ENCODE peak calls at places on chromosomes 5 and 9, in six cellular contexts. Z is activated naive CD8-positive, alpha-beta T cell treated with anti-CD3 and anti-CD28 coated beads for 36 hours; T is activated effector memory CD4-positive, alpha-beta T cell treated with anti-CD3 and anti-CD28 coated beads, Interleukin-2, amount 50 U/mL, for 16 hours; U is activated T-helper 9 cell treated with anti-CD3 and anti-CD28 coated beads, Interleukin-2, amount 50 U/mL, for 16 hours; K is stimulated activated CD4-positive, alpha-beta T cell treated with anti-CD3 and anti-CD28 coated beads, Interleukin-2, amount 100 ng/mL, for 24 hours; H is stimulated activated CD8-positive, alpha-beta memory T cell treated with anti-CD3 and anti-CD28 coated beads, Interleukin-4, amount 100 ng/mL, for 1 hour. R is an unnamed sample.
A peak's percentile ranks its signal among the peaks of the same experiment; 100 is the strongest.

GRCh38 chr9:93301911-93302525 is 118.1 kb downstream of the WNK2 start:
- DNase-seq in H (no peak), K (no peak), U (no peak), T (peak; percentile 60), Z (no peak), R (peak; percentile 53)

GRCh38 chr5:180636016-180636402 is 13.4 kb downstream of the FLT4 start:
- DNase-seq in Z (no peak), U (no peak), K (no peak), H (no peak), T (no peak), R (no peak)

GRCh38 chr9:3497406-3497805 is 28.4 kb downstream of the RFX3 start:
- DNase-seq in H (no peak), T (no peak), K (no peak), U (no peak), Z (no peak), R (no peak)

GRCh38 chr5:104472811-104473210 is 910.2 kb upstream of the NUDT12 start:
- DNase-seq in Z (no peak), T (no peak), H (no peak), U (no peak), K (no peak), R (no peak)

GRCh38 chr5:97002983-97003382 is 67.1 kb downstream of the LNPEP start:
- DNase-seq in K (no peak), Z (no peak), T (no peak), U (no peak), H (no peak), R (no peak)

GRCh38 chr5:159660401-159660800 is 255.9 kb upstream of the ADRA1B start:
- DNase-seq in T (no peak), U (no peak), H (no peak), K (no peak), Z (no peak), R (no peak)

GRCh38 chr5:125117556-125117955 is 371.1 kb upstream of the ZNF608 start:
- DNase-seq in Z (no peak), K (no peak), H (no peak), T (no peak), U (no peak), R (no peak)

GRCh38 chr5:174313615-174314014 is 268.1 kb downstream of the NSG2 start:
- DNase-seq in T (peak; percentile 17), U (no peak), H (no peak), K (no peak), Z (no peak), R (no peak)

GRCh38 chr9:120308495-120308894 is 271.5 kb downstream of the CDK5RAP2 start:
- DNase-seq in K (no peak), Z (no peak), T (no peak), U (no peak), H (no peak), R (peak; percentile 16)

GRCh38 chr9:108478431-108478837 is 377.4 kb downstream of the ACTL7B start:
- DNase-seq in K (no peak), Z (no peak), T (no peak), U (no peak), H (no peak), R (peak; percentile 2)

GRCh38 chr5:6442333-6442732 is 6.3 kb upstream of the UBE2QL1 start:
- DNase-seq in H (no peak), Z (no peak), K (no peak), U (no peak), T (no peak), R (no peak)

GRCh38 chr9:72542917-72543316 is 21.5 kb downstream of the TMC1 start:
- DNase-seq in U (no peak), K (no peak), Z (no peak), H (no peak), T (no peak), R (no peak)

GRCh38 chr5:57176350-57176857 is 2.5 kb downstream of the GPBP1 start:
- DNase-seq in T (no peak), Z (no peak), K (no peak), U (no peak), H (no peak), R (no peak)

GRCh38 chr9:137439158-137439714 is 1.9 kb downstream of the ENTPD8 start:
- DNase-seq in H (no peak), U (no peak), K (no peak), T (no peak), Z (no peak), R (no peak)

GRCh38 chr9:107487521-107488399 is 1.8 kb downstream of the KLF4 start:
- DNase-seq in T (peak; percentile 64), K (peak; percentile 52), Z (peak; percentile 38), H (no peak), U (no peak), R (no peak)

GRCh38 chr9:104968025-104968982 is 40.3 kb upstream of the ABCA1 start:
- DNase-seq in K (peak; percentile 90), U (peak; percentile 77), Z (peak; percentile 87), T (peak; percentile 95), H (peak; percentile 62), R (peak; percentile 88)

GRCh38 chr5:17497446-17497845 is 585 bp upstream of the TAF11L2 start:
- DNase-seq in U (no peak), H (no peak), T (no peak), Z (no peak), K (no peak), R (no peak)

GRCh38 chr5:81838307-81838906 is 87.5 kb upstream of the SSBP2 start:
- DNase-seq in T (no peak), Z (no peak), H (no peak), U (no peak), K (no peak), R (peak; percentile 77)

GRCh38 chr5:1088726-1089125 is 23.1 kb downstream of the SLC12A7 start:
- DNase-seq in Z (no peak), T (no peak), U (no peak), K (no peak), H (no peak), R (no peak)

GRCh38 chr9:120985759-120986353 is 59.3 kb upstream of the TRAF1 start:
- DNase-seq in H (no peak), K (no peak), Z (no peak), U (no peak), T (no peak), R (peak; percentile 69)

GRCh38 chr9:127444283-127444920 is 6.8 kb downstream of the RPL12 start:
- DNase-seq in T (no peak), Z (no peak), K (peak; percentile 46), H (no peak), U (no peak), R (peak; percentile 39)

GRCh38 chr9:38178282-38178681 is 109.3 kb upstream of the SHB start:
- DNase-seq in K (no peak), H (no peak), T (no peak), U (no peak), Z (no peak), R (no peak)

GRCh38 chr5:116084231-116084630 is 594 bp upstream of the COMMD10 start:
- DNase-seq in H (no peak), U (no peak), T (no peak), K (peak; percentile 26), Z (peak; percentile 17), R (peak; percentile 56)

GRCh38 chr5:178213748-178214151 is 9.4 kb downstream of the HNRNPAB start:
- DNase-seq in T (no peak), K (no peak), U (no peak), H (no peak), Z (no peak), R (no peak)

GRCh38 chr9:70297141-70297540 is 38.4 kb downstream of the SMC5 start:
- DNase-seq in H (no peak), T (no peak), U (no peak), Z (no peak), K (no peak), R (no peak)

GRCh38 chr5:96823900-96824351 is 16.2 kb upstream of the ERAP1 start:
- DNase-seq in H (no peak), T (no peak), U (no peak), Z (no peak), K (no peak), R (no peak)

GRCh38 chr5:141681695-141682641 is at the start of gene ARAP3:
- DNase-seq in H (no peak), Z (peak; percentile 50), K (peak; percentile 57), U (peak; percentile 32), T (peak; percentile 79), R (peak; percentile 89)

GRCh38 chr5:74122979-74123575 is 497.1 kb downstream of the ARHGEF28 start:
- DNase-seq in Z (no peak), H (no peak), K (no peak), U (no peak), T (no peak), R (no peak)

GRCh38 chr5:167970002-167970401 is 321.4 kb upstream of the WWC1 start:
- DNase-seq in Z (no peak), U (no peak), H (no peak), T (no peak), K (no peak), R (no peak)

GRCh38 chr9:88746029-88746743 is 211.2 kb downstream of the NXNL2 start:
- DNase-seq in H (no peak), K (no peak), U (no peak), Z (no peak), T (no peak), R (no peak)

GRCh38 chr9:128243486-128244415 is 32.1 kb downstream of the GOLGA2 start:
- DNase-seq in U (no peak), H (no peak), Z (no peak), T (no peak), K (no peak), R (no peak)

GRCh38 chr5:157130933-157131332 is 11.7 kb downstream of the MED7 start:
- DNase-seq in T (no peak), U (no peak), Z (no peak), K (no peak), H (no peak), R (peak; percentile 55)

GRCh38 chr5:60492958-60493357 is 207.0 kb downstream of the DEPDC1B start:
- DNase-seq in T (no peak), H (no peak), U (no peak), K (no peak), Z (no peak), R (peak; percentile 2)

GRCh38 chr9:9412241-9412640 is 1200.6 kb downstream of the PTPRD start:
- DNase-seq in K (no peak), U (no peak), Z (no peak), H (no peak), T (no peak), R (peak; percentile 13)

GRCh38 chr5:175710361-175710760 is 52.5 kb downstream of the HRH2 start:
- DNase-seq in T (peak; percentile 34), H (no peak), Z (no peak), K (no peak), U (no peak), R (no peak)

GRCh38 chr5:79111387-79111959 is at the start of gene BHMT:
- DNase-seq in Z (no peak), U (no peak), K (no peak), T (no peak), H (no peak), R (no peak)

GRCh38 chr5:171520300-171521170 is 101.1 kb downstream of the FGF18 start:
- DNase-seq in H (no peak), Z (no peak), T (no peak), K (no peak), U (no peak), R (no peak)

GRCh38 chr5:135141303-135142268 is 107.6 kb upstream of the PITX1 start:
- DNase-seq in U (no peak), Z (no peak), H (no peak), K (no peak), T (no peak), R (no peak)

GRCh38 chr5:54663876-54664275 is 146.3 kb downstream of the SNX18 start:
- DNase-seq in K (no peak), H (no peak), Z (no peak), U (no peak), T (no peak), R (peak; percentile 11)